ENCODE peak calls at places on chromosomes 11 and 22, in four cellular contexts. H is IMR-90, V is A549, A is GM12878. O is an unnamed sample.

GRCh38 chr22:23292453-23293350 is 112.4 kb downstream of the BCR start:
- DNase-seq in V (no peak), H (no peak), A (no peak), O (no peak)

GRCh38 chr22:19687561-19688300 is 26.6 kb upstream of the SEPTIN5 start:
- DNase-seq in A (no peak), H (no peak), V (no peak), O (peak)

GRCh38 chr22:30754971-30755759 is 60.5 kb downstream of the OSBP2 start:
- DNase-seq in V (peak), A (no peak), H (peak), O (peak)

GRCh38 chr22:37636186-37636948 is 3.1 kb upstream of the SH3BP1 start:
- DNase-seq in V (no peak), A (no peak), H (peak), O (peak)

GRCh38 chr11:3171931-3172560 is 6.9 kb upstream of the OSBPL5 start:
- DNase-seq in H (no peak), V (no peak), A (no peak), O (no peak)

GRCh38 chr22:44158766-44159165 is 22.0 kb upstream of the PARVG start:
- DNase-seq in H (no peak), A (no peak), V (no peak), O (no peak)

GRCh38 chr11:131447268-131447667 is 76.9 kb downstream of the NTM start:
- DNase-seq in H (no peak), V (no peak), A (no peak), O (peak)

GRCh38 chr11:33987975-33988580 is 63.5 kb upstream of the CAPRIN1 start:
- DNase-seq in A (no peak), V (peak), H (peak), O (peak)

GRCh38 chr11:65492387-65492636 is 6.5 kb upstream of the MALAT1 start:
- DNase-seq in A (no peak), V (no peak), H (no peak), O (no peak)

GRCh38 chr22:36644333-36644757 is 59.2 kb downstream of the CACNG2 start:
- DNase-seq in H (peak), V (peak), A (no peak), O (peak)

GRCh38 chr11:94310191-94310875 is 6.0 kb downstream of the IZUMO1R start:
- DNase-seq in A (no peak), H (no peak), V (no peak), O (no peak)

GRCh38 chr11:1826552-1827094 is 8.2 kb upstream of the SYT8 start:
- DNase-seq in H (peak), V (peak), A (no peak), O (peak)

GRCh38 chr11:69295079-69295994 is 1.4 kb downstream of the MYEOV start:
- DNase-seq in A (no peak), H (no peak), V (no peak), O (peak)

GRCh38 chr22:27223317-27224177 is 566.2 kb downstream of the MIAT start:
- DNase-seq in V (no peak), A (no peak), H (peak), O (no peak)

GRCh38 chr11:9362393-9362863 is 22.0 kb upstream of the IPO7 start:
- DNase-seq in V (no peak), A (no peak), H (no peak), O (peak)

GRCh38 chr11:8267280-8267679 is 3.6 kb upstream of the LMO1 start:
- DNase-seq in H (no peak), A (no peak), V (no peak), O (no peak)

GRCh38 chr11:88594274-88594950 is 256.9 kb upstream of the CTSC start:
- DNase-seq in A (no peak), H (no peak), V (no peak), O (no peak)

GRCh38 chr22:35739642-35740041 is 22.0 kb downstream of the APOL5 start:
- DNase-seq in V (no peak), H (no peak), A (no peak), O (no peak)

GRCh38 chr11:2721163-2721935 is 21.6 kb upstream of the KCNQ1OT1 start:
- DNase-seq in H (no peak), V (no peak), A (no peak), O (no peak)

GRCh38 chr11:28268925-28269324 is 160.7 kb downstream of the METTL15 start:
- DNase-seq in V (no peak), H (no peak), A (no peak), O (no peak)

GRCh38 chr11:43708776-43709175 is 28.2 kb downstream of the HSD17B12 start:
- DNase-seq in A (no peak), V (no peak), H (no peak), O (no peak)

GRCh38 chr11:72951193-72951592 is 137.0 kb downstream of the ATG16L2 start:
- DNase-seq in A (no peak), V (no peak), H (peak), O (no peak)

GRCh38 chr11:1827095-1827797 is 7.5 kb upstream of the SYT8 start:
- DNase-seq in V (peak), H (peak), A (no peak), O (no peak)

GRCh38 chr22:48632641-48633246 is 1194.9 kb downstream of the BRD1 start:
- DNase-seq in V (no peak), A (no peak), H (no peak), O (no peak)

GRCh38 chr11:64850979-64851567 is 6.6 kb upstream of the CDC42BPG start:
- DNase-seq in H (no peak), V (no peak), A (peak), O (peak)

GRCh38 chr11:134155946-134156865 is 67.6 kb downstream of the NCAPD3 start:
- DNase-seq in A (no peak), V (no peak), H (no peak), O (no peak)

GRCh38 chr22:36486619-36487384 is 5.4 kb upstream of the TXN2 start:
- DNase-seq in A (no peak), V (no peak), H (peak), O (no peak)

GRCh38 chr11:106827687-106828086 is 190.6 kb downstream of the GUCY1A2 start:
- DNase-seq in A (no peak), V (no peak), H (no peak), O (no peak)

GRCh38 chr11:70317576-70318305 is 47.3 kb downstream of the PPFIA1 start:
- DNase-seq in A (no peak), V (no peak), H (no peak), O (no peak)

GRCh38 chr22:42747701-42748513 is 27.2 kb upstream of the A4GALT start:
- DNase-seq in A (no peak), V (no peak), H (peak), O (no peak)

DNA sequence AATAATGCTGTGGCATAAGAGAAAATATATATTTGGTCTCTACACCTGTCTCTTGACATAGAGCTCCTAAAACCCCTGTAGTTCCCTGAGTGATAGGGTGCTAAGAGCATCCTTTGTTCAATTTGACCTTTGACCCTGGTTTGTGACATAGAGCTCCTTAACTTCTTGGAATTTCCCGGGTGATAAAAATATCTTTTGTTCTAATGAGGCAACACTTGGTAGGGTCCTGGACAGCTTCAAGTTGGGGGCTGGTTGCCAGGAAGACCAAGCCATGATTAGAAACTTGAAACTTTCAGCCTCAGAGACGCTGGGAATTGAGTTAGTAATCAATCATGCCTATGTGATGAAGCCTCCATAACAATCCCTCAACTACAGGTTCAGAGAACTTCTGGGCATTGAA is 105.4 kb downstream of the CASP12 start:
- DNase-seq in H (no peak), A (no peak), V (no peak), O (no peak)
- TF ChIP-seq ELK1 in H (no peak), A (no peak), V (no peak), O (no peak)

GRCh38 chr11:74010306-74010981 is 1.6 kb upstream of the UCP3 start:
- DNase-seq in A (no peak), V (no peak), H (no peak), O (peak)
- TF ChIP-seq ELK1 in A (no peak), V (no peak), H (no peak), O (no peak)

GRCh38 chr11:62033191-62034044 is 66.0 kb upstream of the FTH1 start:
- DNase-seq in A (no peak), V (no peak), H (no peak), O (peak)
- TF ChIP-seq ELK1 in A (no peak), V (no peak), H (no peak), O (no peak)

GRCh38 chr11:11821899-11822298 is 19.9 kb upstream of the USP47 start:
- DNase-seq in H (peak), V (no peak), A (no peak), O (no peak)
- TF ChIP-seq ELK1 in H (no peak), V (no peak), A (no peak), O (no peak)

GRCh38 chr11:125069796-125070195 is 6.7 kb downstream of the SLC37A2 start:
- DNase-seq in A (no peak), V (no peak), H (peak), O (no peak)

GRCh38 chr11:125072210-125072960 is 9.3 kb downstream of the SLC37A2 start:
- DNase-seq in H (no peak), A (peak), V (no peak), O (no peak)

GRCh38 chr11:125071831-125072209 is 8.7 kb downstream of the SLC37A2 start:
- DNase-seq in H (no peak), V (no peak), A (no peak), O (no peak)

GRCh38 chr11:125071408-125071807 is 8.3 kb downstream of the SLC37A2 start:
- DNase-seq in H (no peak), A (no peak), V (no peak), O (peak)

GRCh38 chr11:125070699-125071254 is 7.7 kb downstream of the SLC37A2 start:
- DNase-seq in H (peak), V (no peak), A (peak), O (peak)
- TF ChIP-seq ELK1 in H (no peak), V (no peak), A (peak), O (no peak)

DNA sequence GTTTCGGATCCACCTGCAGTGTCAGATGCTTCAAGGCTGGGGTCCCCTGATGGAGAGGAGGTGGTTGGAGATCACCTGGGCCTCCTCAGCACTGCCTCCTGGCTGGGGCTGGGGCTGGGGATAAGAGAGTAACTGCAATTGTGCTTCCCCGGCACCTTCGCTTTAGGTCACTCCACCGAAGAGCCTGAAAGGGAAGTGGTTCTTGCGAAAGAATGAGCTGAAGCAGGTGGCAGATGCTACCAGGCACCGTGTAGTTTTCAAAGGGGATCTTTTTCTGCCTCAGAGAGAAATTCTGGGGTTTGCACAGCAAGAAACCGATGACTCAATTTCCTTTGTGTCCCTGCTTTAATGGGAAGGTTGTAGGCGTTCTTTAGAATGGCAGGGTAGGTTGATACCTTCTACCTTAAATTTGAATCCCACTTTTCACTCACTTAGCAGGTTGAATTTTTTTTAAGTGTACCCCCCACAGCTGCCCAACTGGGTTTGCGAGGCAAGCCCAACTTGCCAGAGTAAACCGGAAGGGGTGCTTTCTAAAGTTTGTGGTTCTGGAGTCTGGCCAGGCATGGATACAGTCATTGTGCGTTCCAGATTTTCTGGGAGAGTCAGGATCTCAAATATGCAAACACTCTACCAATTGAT is 5.3 kb downstream of the CD44 start:
- DNase-seq in A (peak), H (peak), V (no peak), O (no peak)
- TF ChIP-seq ELK1 in A (no peak), H (no peak), V (no peak), O (no peak)

O was measured in K562.